ENCODE peak calls at places on chromosomes 6 and 20, in four cellular contexts. K is GM12891, D is HepG2, F is H1. E is an unnamed sample.

GRCh38 chr6:27531772-27532459 is 59.0 kb upstream of the ZNF184 start:
- DNase-seq in K (no peak), F (no peak), D (no peak), E (no peak)

GRCh38 chr6:89605861-89606260 is 32.7 kb downstream of the LYRM2 start:
- DNase-seq in K (no peak), D (no peak), F (no peak), E (no peak)

GRCh38 chr6:56357616-56358373 is 110.4 kb upstream of the COL21A1 start:
- DNase-seq in F (no peak), K (no peak), D (no peak), E (no peak)

GRCh38 chr6:26232950-26233607 is 131.9 kb upstream of the BTN3A2 start:
- DNase-seq in D (no peak), F (no peak), K (no peak), E (no peak)

GRCh38 chr6:40922281-40922680 is 116.7 kb downstream of the UNC5CL start:
- DNase-seq in F (no peak), K (no peak), D (no peak), E (no peak)

GRCh38 chr6:33384581-33385020 is 7.0 kb upstream of the KIFC1 start:
- DNase-seq in F (no peak), D (no peak), K (no peak), E (no peak)

GRCh38 chr6:43860285-43860684 is 90.3 kb downstream of the VEGFA start:
- DNase-seq in F (no peak), K (no peak), D (no peak), E (no peak)

GRCh38 chr20:36950432-36951197 is 893 bp downstream of the SAMHD1 start:
- DNase-seq in D (no peak), F (no peak), K (no peak), E (no peak)

GRCh38 chr6:16729183-16729696 is 32.0 kb downstream of the ATXN1 start:
- DNase-seq in F (no peak), K (no peak), D (peak), E (no peak)

GRCh38 chr20:20413801-20414200 is 45.9 kb downstream of the INSM1 start:
- DNase-seq in K (no peak), D (no peak), F (no peak), E (no peak)

GRCh38 chr6:139912735-139913400 is 538.4 kb upstream of the CITED2 start:
- DNase-seq in F (no peak), K (no peak), D (no peak), E (no peak)

GRCh38 chr6:105045546-105045945 is 88.6 kb downstream of the LIN28B start:
- DNase-seq in D (peak), F (no peak), K (no peak), E (no peak)

GRCh38 chr6:85669735-85670194 is 27.1 kb upstream of the SYNCRIP start:
- DNase-seq in D (no peak), F (peak), K (peak), E (peak)

GRCh38 chr6:25006565-25007001 is 70.8 kb upstream of the RIPOR2 start:
- DNase-seq in D (no peak), F (no peak), K (no peak), E (no peak)

DNA sequence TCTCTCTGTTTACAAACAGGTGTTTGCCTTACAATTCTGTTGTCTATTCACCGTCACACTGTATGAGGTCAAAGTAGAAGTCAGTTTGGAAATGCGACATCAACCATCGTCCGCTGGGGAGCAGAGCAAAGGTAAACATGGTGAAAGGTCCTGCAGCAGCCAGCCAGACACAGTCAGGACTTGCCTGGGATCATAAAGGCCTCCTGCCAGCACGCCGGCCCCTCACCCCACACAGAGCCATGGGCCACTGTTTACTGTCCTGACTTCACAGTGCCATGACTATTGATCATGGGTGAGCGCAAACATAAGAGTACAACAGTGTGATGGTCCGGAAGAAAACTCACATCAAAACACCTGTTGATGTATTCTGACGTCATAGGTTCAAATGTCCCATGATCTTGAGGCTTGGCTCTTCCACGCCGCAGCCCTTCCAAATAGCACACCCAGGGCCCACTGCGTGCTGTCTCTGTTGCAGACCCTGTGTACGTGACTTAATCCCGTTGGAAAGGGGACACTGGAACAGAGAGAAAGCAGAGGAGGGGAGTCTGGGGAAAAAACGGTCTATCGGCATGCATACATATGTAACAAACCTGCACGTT is 16.9 kb upstream of the PPP1R3G start:
- DNase-seq in D (peak), F (no peak), K (no peak), E (no peak)
- TF ChIP-seq POLR2A in D (no peak), F (no peak), K (no peak), E (no peak)

DNA sequence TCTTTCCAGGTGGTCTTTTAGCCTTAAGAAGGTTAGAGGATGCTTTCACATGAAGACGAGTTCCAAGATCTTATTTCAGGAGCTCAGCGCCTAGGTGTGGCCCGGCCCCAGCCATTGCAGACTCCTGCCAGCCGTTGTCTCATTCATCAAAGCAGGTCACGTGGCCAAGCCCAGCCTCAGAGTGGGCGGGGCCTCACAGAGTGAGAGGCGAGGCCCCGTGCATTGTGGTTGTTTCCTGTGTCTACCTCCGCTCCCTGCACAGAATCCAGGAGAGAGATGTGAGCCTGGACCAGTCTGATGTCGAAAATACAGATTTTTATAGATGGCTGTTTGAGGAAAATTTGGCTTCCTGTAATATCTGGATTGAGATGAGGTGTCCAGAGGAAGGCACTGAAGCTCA is 49.2 kb upstream of the CST5 start:
- DNase-seq in D (no peak), F (no peak), K (no peak), E (no peak)
- TF ChIP-seq TAF1 in D (no peak), F (no peak), K (no peak), E (no peak)

DNA sequence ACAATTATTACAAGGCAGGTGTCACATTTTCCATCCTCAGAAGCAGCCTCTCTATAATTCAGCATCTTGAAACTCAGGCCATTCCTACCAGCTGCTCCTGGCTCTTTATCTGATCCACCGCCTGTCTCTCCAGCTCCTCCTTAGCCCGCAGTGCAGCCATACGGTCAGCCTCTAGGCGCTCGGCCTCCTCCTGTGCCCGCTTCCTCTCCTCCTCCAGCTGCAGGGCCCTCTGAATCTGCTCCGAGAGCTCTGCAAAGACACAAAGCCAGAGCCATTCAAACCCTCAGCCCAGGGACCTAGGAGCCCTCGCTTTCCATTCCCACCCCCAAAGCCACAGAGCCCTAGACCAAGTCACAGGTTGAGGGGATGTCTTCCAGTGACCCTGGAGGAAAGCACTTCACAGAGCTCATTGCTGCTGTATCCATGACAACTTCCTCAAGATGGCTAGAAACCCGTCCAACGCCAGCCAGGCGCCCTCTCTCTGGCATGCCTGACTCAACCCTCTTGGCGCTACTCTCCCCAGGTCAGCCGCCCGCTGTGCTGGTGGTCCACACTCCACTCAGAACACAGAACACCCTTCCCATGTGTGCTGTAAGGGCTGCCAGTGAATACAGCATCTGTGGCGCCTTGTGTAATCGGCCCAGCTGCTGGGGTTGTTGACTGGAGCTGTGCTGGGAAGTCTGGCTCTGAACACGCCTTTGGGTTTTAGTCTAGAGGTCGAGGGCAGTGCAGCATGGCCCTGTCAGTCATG is 49.3 kb downstream of the EZR start:
- DNase-seq in D (no peak), F (no peak), K (no peak), E (no peak)
- TF ChIP-seq POLR2A in D (no peak), F (no peak), K (no peak), E (no peak)

GRCh38 chr6:157645201-157645795 is 177.7 kb upstream of the SNX9 start:
- DNase-seq in D (no peak), K (no peak), F (no peak), E (no peak)

GRCh38 chr6:157649311-157650260 is 173.5 kb upstream of the SNX9 start:
- DNase-seq in D (no peak), K (no peak), F (no peak), E (no peak)

GRCh38 chr6:157646012-157646411 is 177.0 kb upstream of the SNX9 start:
- DNase-seq in D (no peak), F (no peak), K (no peak), E (no peak)

GRCh38 chr6:157648561-157648960 is 174.5 kb upstream of the SNX9 start:
- DNase-seq in D (no peak), F (no peak), K (no peak), E (no peak)

DNA sequence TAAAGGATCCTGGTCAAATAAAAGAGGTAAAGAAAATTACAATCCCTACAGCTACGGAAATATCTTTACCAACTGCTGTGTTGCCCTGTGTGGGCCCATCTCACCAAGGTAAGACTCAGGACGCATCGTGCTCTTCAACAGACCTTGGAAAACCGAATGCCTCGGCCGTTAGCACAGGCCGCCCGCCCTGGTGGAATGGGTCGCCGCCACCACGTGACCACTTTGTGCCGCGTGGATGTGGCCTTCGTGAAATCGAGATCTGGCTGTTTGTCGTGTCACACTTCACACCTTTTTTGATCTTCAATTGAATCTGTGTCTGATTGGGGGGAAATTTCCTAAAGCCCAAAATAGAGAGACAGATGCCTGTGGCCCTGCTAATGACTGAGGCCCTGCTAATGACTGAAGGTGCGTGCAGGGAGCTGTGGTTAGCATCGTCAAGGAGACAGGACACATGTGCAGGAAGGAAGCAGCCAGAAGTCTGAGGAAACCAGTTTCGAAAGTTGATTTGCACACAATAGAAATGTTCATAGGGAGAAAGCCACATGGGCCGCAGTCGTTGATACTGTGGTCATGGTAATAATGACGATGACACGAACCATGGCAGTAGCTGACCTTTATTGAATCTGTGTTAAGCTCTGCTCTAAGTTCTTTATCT is 175.7 kb upstream of the SNX9 start:
- DNase-seq in F (no peak), D (no peak), K (no peak), E (no peak)
- TF ChIP-seq TAF1 in F (no peak), D (no peak), K (no peak), E (no peak)

E was measured in GM12892.